ENCODE peak calls at places on chromosomes 5 and 9, in four cellular contexts. P is NCI-H1417, U is hypothalamus, Y is putamen. X is an unnamed sample.

GRCh38 chr5:41747291-41747690 is 122.9 kb downstream of the OXCT1 start:
- DNase-seq in U (no peak), P (peak; percentile 31), Y (no peak), X (no peak)

GRCh38 chr5:140182803-140183367 is 7.9 kb downstream of the CYSTM1 start:
- DNase-seq in Y (no peak), U (no peak), P (no peak), X (no peak)

GRCh38 chr5:53095931-53096525 is 13.5 kb downstream of the MOCS2 start:
- DNase-seq in Y (peak; percentile 66), U (peak; percentile 7), P (peak; percentile 69), X (no peak)

GRCh38 chr5:53430618-53431252 is 49.7 kb upstream of the FST start:
- DNase-seq in P (no peak), Y (no peak), U (no peak), X (no peak)

GRCh38 chr9:86491634-86492266 is 137.5 kb upstream of the TUT7 start:
- DNase-seq in U (no peak), P (no peak), Y (no peak), X (no peak)

GRCh38 chr9:133979921-133980863 is 11.9 kb downstream of the VAV2 start:
- DNase-seq in Y (no peak), U (no peak), P (no peak), X (no peak)

GRCh38 chr5:169861934-169862333 is 118.4 kb downstream of the INSYN2B start:
- DNase-seq in Y (no peak), P (no peak), U (no peak), X (no peak)

GRCh38 chr5:60487885-60488425 is 212.0 kb downstream of the DEPDC1B start:
- DNase-seq in Y (no peak), U (no peak), P (no peak), X (no peak)

GRCh38 chr9:104027295-104027694 is 66.8 kb upstream of the SMC2 start:
- DNase-seq in U (no peak), P (no peak), Y (no peak), X (no peak)

GRCh38 chr9:89871871-89872331 is 267.1 kb downstream of the GADD45G start:
- DNase-seq in Y (no peak), P (no peak), U (no peak), X (no peak)

GRCh38 chr9:125393426-125393825 is 131.8 kb downstream of the GAPVD1 start:
- DNase-seq in Y (no peak), U (no peak), P (no peak), X (no peak)

GRCh38 chr5:10832987-10833386 is 72.0 kb upstream of the DAP start:
- DNase-seq in Y (no peak), U (no peak), P (no peak), X (no peak)

GRCh38 chr5:176418251-176418650 is 1.9 kb upstream of the CLTB start:
- DNase-seq in Y (no peak), U (no peak), P (no peak), X (no peak)

GRCh38 chr5:139481580-139482049 is 943 bp downstream of the STING1 start:
- DNase-seq in Y (peak; percentile 20), P (no peak), U (no peak), X (no peak)

GRCh38 chr5:135570453-135570764 is 8.4 kb downstream of the CXCL14 start:
- DNase-seq in U (no peak), P (no peak), Y (no peak), X (no peak)

GRCh38 chr9:82332774-82333152 is 344.2 kb downstream of the SPATA31D1 start:
- DNase-seq in U (no peak), P (no peak), Y (no peak), X (no peak)

GRCh38 chr9:125407432-125407973 is 145.9 kb downstream of the GAPVD1 start:
- DNase-seq in Y (no peak), P (no peak), U (no peak), X (no peak)

GRCh38 chr5:173274771-173275170 is 39.8 kb upstream of the NKX2-5 start:
- DNase-seq in P (no peak), Y (no peak), U (no peak), X (no peak)

GRCh38 chr5:6603643-6604042 is 29.2 kb downstream of the NSUN2 start:
- DNase-seq in Y (no peak), P (no peak), U (no peak), X (no peak)

GRCh38 chr9:124629600-124629999 is 122.4 kb upstream of the NR5A1 start:
- DNase-seq in P (no peak), U (no peak), Y (no peak), X (no peak)

GRCh38 chr5:72955143-72955767 is 586 bp upstream of the FCHO2 start:
- DNase-seq in Y (no peak), U (no peak), P (no peak), X (no peak)

GRCh38 chr9:135079018-135079417 is 8.4 kb upstream of the OLFM1 start:
- DNase-seq in P (no peak), Y (no peak), U (no peak), X (no peak)

GRCh38 chr9:98867434-98868168 is 60.1 kb downstream of the GALNT12 start:
- DNase-seq in U (no peak), P (no peak), Y (peak; percentile 16), X (no peak)

GRCh38 chr9:137969008-137969407 is 91.4 kb downstream of the CACNA1B start:
- DNase-seq in Y (no peak), U (no peak), P (no peak), X (no peak)

GRCh38 chr5:164119806-164120440 is 614.5 kb downstream of the MAT2B start:
- DNase-seq in Y (no peak), P (no peak), U (no peak), X (no peak)